ENCODE peak calls at places on chromosomes 4 and X, in five cellular contexts. L is pancreas, F is cardiac fibroblast, J is uterus, O is fibroblast of pulmonary artery. A is an unnamed sample.

GRCh38 chrX:38985375-38985774 is 184.1 kb downstream of the MID1IP1 start:
- DNase-seq in F (peak), O (peak), J (no peak), L (no peak), A (no peak)

GRCh38 chr4:27692098-27692679 is 831.5 kb downstream of the STIM2 start:
- DNase-seq in F (peak), J (no peak), O (peak), L (peak), A (no peak)

GRCh38 chrX:118730500-118731247 is 3.3 kb downstream of the IL13RA1 start:
- DNase-seq in F (peak), O (peak), L (no peak), J (no peak), A (no peak)

GRCh38 chr4:182449960-182450359 is 206.8 kb downstream of the TENM3 start:
- DNase-seq in F (peak), L (no peak), J (no peak), O (no peak), A (no peak)

GRCh38 chr4:37892641-37893040 is 1.8 kb downstream of the TBC1D1 start:
- DNase-seq in L (no peak), F (no peak), O (no peak), J (no peak), A (no peak)

GRCh38 chr4:1571986-1572385 is 112.1 kb downstream of the FAM53A start:
- DNase-seq in O (no peak), J (no peak), F (no peak), L (no peak), A (no peak)

GRCh38 chr4:10584042-10584441 is 100.5 kb downstream of the CLNK start:
- DNase-seq in O (peak), F (peak), L (no peak), J (no peak), A (peak)

GRCh38 chr4:73735231-73735630 is 5.1 kb upstream of the CXCL8 start:
- DNase-seq in F (peak), L (no peak), J (no peak), O (peak), A (no peak)

GRCh38 chr4:111776546-111776945 is 368.7 kb upstream of the FAM241A start:
- DNase-seq in F (no peak), O (no peak), L (no peak), J (no peak), A (no peak)

GRCh38 chr4:47704693-47705325 is 133.1 kb downstream of the CORIN start:
- DNase-seq in O (peak), L (peak), F (peak), J (no peak), A (peak)

GRCh38 chr4:4334798-4335520 is 44.9 kb downstream of the ZBTB49 start:
- DNase-seq in F (peak), L (peak), O (peak), J (peak), A (peak)

GRCh38 chr4:41981456-41981855 is at the start of gene DCAF4L1:
- DNase-seq in F (no peak), O (no peak), L (no peak), J (no peak), A (no peak)

GRCh38 chr4:792729-793108 is 33.2 kb downstream of the CPLX1 start:
- DNase-seq in L (no peak), F (no peak), O (no peak), J (no peak), A (no peak)

GRCh38 chr4:129362685-129363274 is 266.8 kb downstream of the C4orf33 start:
- DNase-seq in J (peak), F (peak), O (peak), L (peak), A (peak)

GRCh38 chr4:151887151-151887815 is 126.5 kb upstream of the GATB start:
- DNase-seq in J (no peak), L (no peak), F (peak), O (no peak), A (no peak)

GRCh38 chr4:83232087-83232486 is 52.5 kb downstream of the COQ2 start:
- DNase-seq in F (no peak), L (no peak), J (no peak), O (no peak), A (no peak)

GRCh38 chrX:12115377-12115776 is 22.9 kb upstream of the FRMPD4 start:
- DNase-seq in J (no peak), L (no peak), F (no peak), O (no peak), A (no peak)

GRCh38 chrX:23694606-23695005 is 27.3 kb downstream of the PRDX4 start:
- DNase-seq in J (peak), F (peak), O (peak), L (peak), A (no peak)

GRCh38 chrX:107773206-107773605 is 2.4 kb downstream of the TSC22D3 start:
- DNase-seq in O (no peak), J (no peak), F (no peak), L (no peak), A (no peak)

GRCh38 chrX:129717902-129718301 is 20.9 kb upstream of the XPNPEP2 start:
- DNase-seq in F (peak), J (peak), O (peak), L (no peak), A (no peak)

GRCh38 chr4:84870398-84871163 is 95.9 kb downstream of the WDFY3 start:
- DNase-seq in O (peak), L (no peak), F (peak), J (no peak), A (no peak)

GRCh38 chr4:23978031-23978430 is 88.2 kb upstream of the PPARGC1A start:
- DNase-seq in F (no peak), O (no peak), L (no peak), J (no peak), A (no peak)

GRCh38 chr4:113574636-113575103 is 186.9 kb downstream of the CAMK2D start:
- DNase-seq in O (peak), L (no peak), F (peak), J (no peak), A (no peak)

GRCh38 chr4:7226993-7227392 is 34.7 kb downstream of the SORCS2 start:
- DNase-seq in F (no peak), O (no peak), J (no peak), L (no peak), A (no peak)

GRCh38 chrX:42680651-42681050 is 97.3 kb downstream of the PPP1R2C start:
- DNase-seq in J (no peak), L (peak), F (peak), O (peak), A (no peak)

GRCh38 chr4:89275587-89275986 is 32.0 kb downstream of the GPRIN3 start:
- DNase-seq in L (peak), F (no peak), O (no peak), J (no peak), A (no peak)

GRCh38 chr4:165506780-165507305 is 128.0 kb downstream of the CPE start:
- DNase-seq in O (no peak), L (no peak), J (no peak), F (no peak), A (no peak)

GRCh38 chr4:8168832-8169598 is 10.4 kb upstream of the ABLIM2 start:
- DNase-seq in J (no peak), O (no peak), L (no peak), F (no peak), A (no peak)

GRCh38 chr4:72055566-72055965 is 23.8 kb downstream of the NPFFR2 start:
- DNase-seq in F (no peak), L (no peak), J (no peak), O (no peak), A (no peak)

GRCh38 chr4:147682755-147683154 is 1.2 kb downstream of the PRMT9 start:
- DNase-seq in F (peak), J (no peak), O (peak), L (no peak), A (no peak)

GRCh38 chrX:152072236-152072635 is 66.1 kb downstream of the MAGEA10 start:
- DNase-seq in L (peak), F (peak), J (no peak), O (peak), A (no peak)

GRCh38 chrX:68919707-68920106 is 90.9 kb downstream of the EFNB1 start:
- DNase-seq in O (no peak), L (no peak), J (no peak), F (no peak), A (no peak)

GRCh38 chr4:168453146-168453545 is 27.1 kb downstream of the DDX60L start:
- DNase-seq in J (no peak), O (no peak), L (no peak), F (no peak), A (no peak)

GRCh38 chrX:110414679-110415439 is 56.2 kb downstream of the RTL9 start:
- DNase-seq in O (no peak), J (no peak), F (peak), L (no peak), A (no peak)

GRCh38 chrX:110170029-110170428 is 147.9 kb downstream of the AMMECR1 start:
- DNase-seq in O (no peak), J (no peak), F (no peak), L (no peak), A (no peak)

GRCh38 chr4:162787120-162787519 is 379.6 kb downstream of the NAF1 start:
- DNase-seq in F (no peak), L (no peak), J (no peak), O (no peak), A (no peak)

GRCh38 chr4:160864253-160864652 is 1299.5 kb downstream of the FSTL5 start:
- DNase-seq in O (no peak), F (no peak), J (no peak), L (no peak), A (no peak)

GRCh38 chr4:175772170-175772685 is 39.8 kb downstream of the GPM6A start:
- DNase-seq in L (no peak), F (no peak), O (no peak), J (no peak), A (no peak)

GRCh38 chr4:175776217-175776616 is 35.8 kb downstream of the GPM6A start:
- DNase-seq in J (no peak), F (peak), L (no peak), O (no peak), A (no peak)

GRCh38 chr4:175767130-175767529 is 44.9 kb downstream of the GPM6A start:
- DNase-seq in O (no peak), L (no peak), F (no peak), J (no peak), A (no peak)

DNA sequence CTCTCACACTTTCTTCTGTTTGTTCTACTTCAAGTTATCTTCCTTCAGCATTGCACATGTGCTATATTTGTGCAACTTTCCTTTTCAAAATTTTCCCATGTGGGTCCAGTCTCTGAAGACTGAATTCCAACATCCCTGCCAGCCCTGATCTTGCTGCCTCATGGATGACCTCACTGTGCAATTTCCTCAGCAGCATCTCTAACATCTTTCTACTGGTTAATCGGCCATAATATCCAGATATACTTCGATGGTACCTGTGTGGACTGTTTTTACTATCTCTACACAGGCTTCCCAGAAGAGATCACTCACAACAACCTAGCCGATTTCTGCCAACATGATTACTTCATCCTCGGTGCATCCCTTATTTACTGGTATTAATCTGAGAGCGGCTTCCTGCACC is 41.5 kb downstream of the GPM6A start:
- DNase-seq in F (peak), L (no peak), O (no peak), J (no peak), A (no peak)
- H3K4me3 ChIP-seq in F (peak), L (no peak), O (no peak), J (no peak), A (no peak)

GRCh38 chrX:47158131-47158530 is 13.1 kb downstream of the RBM10 start:
- DNase-seq in F (no peak), O (no peak), J (no peak), L (no peak), A (no peak)
- H3K4me3 ChIP-seq in F (no peak), O (no peak), J (no peak), L (no peak), A (no peak)

GRCh38 chrX:104270212-104270611 is 15.5 kb upstream of the ESX1 start:
- DNase-seq in O (no peak), L (no peak), J (no peak), F (no peak), A (no peak)

GRCh38 chrX:104270916-104271512 is 16.3 kb upstream of the ESX1 start:
- DNase-seq in L (peak), J (peak), F (peak), O (peak), A (peak)
- H3K4me3 ChIP-seq in L (no peak), J (no peak), F (peak), O (peak), A (peak)

GRCh38 chrX:155215443-155216178 is 649 bp upstream of the VBP1 start:
- DNase-seq in O (peak), F (no peak), L (no peak), J (no peak), A (no peak)

GRCh38 chrX:155216179-155216939 is at the start of gene VBP1:
- DNase-seq in J (peak), F (peak), L (peak), O (peak), A (peak)

GRCh38 chrX:155216940-155217450 is 735 bp downstream of the VBP1 start:
- DNase-seq in J (no peak), O (no peak), L (no peak), F (no peak), A (no peak)

GRCh38 chrX:155221351-155221750 is 5.1 kb downstream of the VBP1 start:
- DNase-seq in L (no peak), J (no peak), F (no peak), O (no peak), A (no peak)

GRCh38 chrX:155218777-155219176 is 2.5 kb downstream of the VBP1 start:
- DNase-seq in O (no peak), L (no peak), F (no peak), J (no peak), A (no peak)
- H3K4me3 ChIP-seq in O (no peak), L (no peak), F (no peak), J (no peak), A (no peak)

GRCh38 chr4:140048419-140049022 is 105.5 kb downstream of the MAML3 start:
- DNase-seq in O (no peak), J (no peak), F (no peak), L (no peak), A (no peak)

GRCh38 chr4:140047781-140048180 is 106.2 kb downstream of the MAML3 start:
- DNase-seq in J (no peak), F (no peak), O (no peak), L (no peak), A (no peak)

GRCh38 chr4:140047017-140047640 is 106.9 kb downstream of the MAML3 start:
- DNase-seq in L (no peak), F (peak), J (peak), O (peak), A (peak)

GRCh38 chr4:140049924-140050681 is 103.9 kb downstream of the MAML3 start:
- DNase-seq in J (no peak), O (peak), L (no peak), F (peak), A (no peak)

GRCh38 chr4:140049024-140049923 is 104.7 kb downstream of the MAML3 start:
- DNase-seq in F (peak), L (peak), J (peak), O (peak), A (peak)
- H3K4me3 ChIP-seq in F (peak), L (no peak), J (peak), O (peak), A (peak)

GRCh38 chr4:186067757-186068385 is 1.1 kb upstream of the TLR3 start:
- DNase-seq in J (peak), F (peak), O (peak), L (peak), A (peak)
- H3K4me3 ChIP-seq in J (peak), F (peak), O (peak), L (peak), A (peak)

DNA sequence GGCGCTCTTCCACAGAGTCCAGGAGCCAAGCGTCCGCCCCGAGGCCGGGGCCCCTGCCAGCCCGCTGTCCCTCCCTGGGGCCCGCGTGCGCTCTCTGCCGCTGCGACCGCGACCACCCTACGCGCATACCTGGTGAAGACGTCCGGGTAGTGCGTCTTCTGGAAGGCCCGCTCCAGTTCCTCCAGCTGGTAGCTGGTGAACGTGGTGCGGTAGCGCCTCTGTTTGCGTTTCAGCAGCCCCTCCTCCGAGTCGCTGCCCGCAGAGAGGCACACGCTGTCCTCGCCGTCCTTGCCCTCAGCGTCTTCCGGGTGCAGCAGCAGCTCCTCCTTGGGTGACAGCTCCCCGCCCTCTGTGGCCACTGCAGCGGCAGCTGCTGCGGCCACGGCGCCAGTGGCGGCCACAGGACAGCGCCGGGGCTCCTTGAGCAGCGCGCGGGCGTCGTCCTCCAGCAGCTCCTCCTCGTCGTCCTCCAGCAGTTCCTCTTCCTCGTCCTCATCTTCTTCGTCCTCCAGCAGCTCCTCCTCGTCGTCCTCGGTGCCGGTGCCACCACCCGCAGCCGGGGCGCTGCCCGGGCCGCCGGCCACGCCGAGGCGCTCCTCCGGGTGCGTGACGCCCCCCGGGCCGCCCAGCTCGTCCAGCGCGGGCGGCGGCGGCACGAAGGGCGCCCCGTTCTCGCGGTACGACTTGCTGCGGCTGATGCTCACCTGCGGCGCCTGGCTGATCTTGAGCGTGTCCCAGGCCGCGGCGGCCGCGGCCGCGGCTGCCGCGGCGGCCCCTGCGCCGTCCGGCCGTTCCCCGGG is 2.8 kb downstream of the ARX start:
- DNase-seq in J (no peak), L (no peak), F (no peak), O (no peak), A (no peak)
- H3K4me3 ChIP-seq in J (no peak), L (no peak), F (no peak), O (no peak), A (peak)

A was measured in heart right ventricle.